ENCODE peak calls at places on chromosomes 4 and X, in eight cellular contexts. One of them, this sample, is unnamed.

GRCh38 chrX:130085551-130085986 is 24.7 kb downstream of the ELF4 start:
- DNase-seq in tibial nerve: no peak
- DNase-seq in transverse colon: no peak
- DNase-seq in IMR-90: peak
- DNase-seq in brain microvascular endothelial cell: no peak
- DNase-seq in stomach: no peak
- DNase-seq in upper lobe of right lung: no peak
- DNase-seq in dorsolateral prefrontal cortex: no peak
- DNase-seq in this sample: no peak

GRCh38 chr4:108796173-108796572 is 33.3 kb upstream of the ETNPPL start:
- DNase-seq in IMR-90: no peak
- DNase-seq in stomach: no peak
- DNase-seq in dorsolateral prefrontal cortex: no peak
- DNase-seq in upper lobe of right lung: no peak
- DNase-seq in brain microvascular endothelial cell: no peak
- DNase-seq in transverse colon: no peak
- DNase-seq in tibial nerve: no peak
- DNase-seq in this sample: no peak

GRCh38 chr4:53788011-53788410 is 196.7 kb upstream of the LNX1 start:
- DNase-seq in tibial nerve: no peak
- DNase-seq in IMR-90: no peak
- DNase-seq in brain microvascular endothelial cell: no peak
- DNase-seq in upper lobe of right lung: no peak
- DNase-seq in transverse colon: no peak
- DNase-seq in dorsolateral prefrontal cortex: no peak
- DNase-seq in stomach: no peak
- DNase-seq in this sample: no peak

GRCh38 chr4:118821590-118822293 is 14.2 kb downstream of the SEC24D start:
- DNase-seq in dorsolateral prefrontal cortex: no peak
- DNase-seq in IMR-90: no peak
- DNase-seq in transverse colon: no peak
- DNase-seq in stomach: no peak
- DNase-seq in tibial nerve: no peak
- DNase-seq in brain microvascular endothelial cell: no peak
- DNase-seq in upper lobe of right lung: no peak
- DNase-seq in this sample: no peak

GRCh38 chrX:10137516-10137915 is 19.3 kb upstream of the CLCN4 start:
- DNase-seq in dorsolateral prefrontal cortex: no peak
- DNase-seq in tibial nerve: no peak
- DNase-seq in brain microvascular endothelial cell: no peak
- DNase-seq in IMR-90: no peak
- DNase-seq in stomach: no peak
- DNase-seq in transverse colon: no peak
- DNase-seq in upper lobe of right lung: no peak
- DNase-seq in this sample: no peak

GRCh38 chr4:77172336-77172735 is 15.3 kb downstream of the CCNG2 start:
- DNase-seq in transverse colon: no peak
- DNase-seq in IMR-90: peak
- DNase-seq in stomach: no peak
- DNase-seq in tibial nerve: no peak
- DNase-seq in upper lobe of right lung: no peak
- DNase-seq in dorsolateral prefrontal cortex: no peak
- DNase-seq in brain microvascular endothelial cell: peak
- DNase-seq in this sample: peak

GRCh38 chr4:147942729-147943128 is 210.8 kb downstream of the ARHGAP10 start:
- DNase-seq in brain microvascular endothelial cell: no peak
- DNase-seq in transverse colon: no peak
- DNase-seq in IMR-90: peak
- DNase-seq in tibial nerve: no peak
- DNase-seq in upper lobe of right lung: no peak
- DNase-seq in stomach: no peak
- DNase-seq in dorsolateral prefrontal cortex: no peak
- DNase-seq in this sample: no peak

GRCh38 chr4:85756938-85757337 is 282.0 kb downstream of the ARHGAP24 start:
- DNase-seq in tibial nerve: no peak
- DNase-seq in upper lobe of right lung: no peak
- DNase-seq in stomach: no peak
- DNase-seq in transverse colon: no peak
- DNase-seq in dorsolateral prefrontal cortex: no peak
- DNase-seq in IMR-90: peak
- DNase-seq in brain microvascular endothelial cell: peak
- DNase-seq in this sample: no peak

DNA sequence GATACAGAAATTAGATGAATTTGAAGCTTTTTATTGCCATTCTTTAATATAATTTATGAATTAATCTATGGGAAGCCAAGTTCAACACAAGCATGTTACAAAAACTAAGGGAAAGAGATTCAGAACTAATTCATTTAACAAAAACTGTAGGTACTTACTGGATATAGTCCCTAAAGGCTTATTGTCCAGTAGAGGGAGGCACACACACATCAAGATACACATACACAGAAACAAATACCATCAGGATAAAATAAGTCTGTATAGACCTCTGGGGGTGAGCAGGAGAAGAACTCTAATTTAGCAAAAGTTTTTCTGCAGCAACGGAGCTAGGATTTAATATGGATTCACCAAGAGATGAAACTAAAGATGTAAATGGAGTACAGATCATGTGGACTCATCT is 83.0 kb upstream of the IL13RA1 start:
- DNase-seq in transverse colon: no peak
- DNase-seq in brain microvascular endothelial cell: peak
- DNase-seq in upper lobe of right lung: no peak
- DNase-seq in tibial nerve: no peak
- DNase-seq in stomach: no peak
- DNase-seq in IMR-90: peak
- DNase-seq in dorsolateral prefrontal cortex: no peak
- DNase-seq in this sample: no peak
- TF ChIP-seq CTCF in transverse colon: peak
- TF ChIP-seq CTCF in brain microvascular endothelial cell: peak
- TF ChIP-seq CTCF in upper lobe of right lung: peak
- TF ChIP-seq CTCF in tibial nerve: peak
- TF ChIP-seq CTCF in stomach: peak
- TF ChIP-seq CTCF in IMR-90: peak
- TF ChIP-seq CTCF in dorsolateral prefrontal cortex: peak
- TF ChIP-seq CTCF in this sample: peak

GRCh38 chrX:40094900-40095587 is 2.7 kb downstream of the BCOR start:
- DNase-seq in brain microvascular endothelial cell: no peak
- DNase-seq in IMR-90: no peak
- DNase-seq in transverse colon: no peak
- DNase-seq in upper lobe of right lung: no peak
- DNase-seq in stomach: no peak
- DNase-seq in dorsolateral prefrontal cortex: no peak
- DNase-seq in tibial nerve: no peak
- DNase-seq in this sample: no peak

GRCh38 chrX:40097492-40098263 is at the start of gene BCOR:
- DNase-seq in dorsolateral prefrontal cortex: no peak
- DNase-seq in upper lobe of right lung: peak
- DNase-seq in brain microvascular endothelial cell: no peak
- DNase-seq in tibial nerve: peak
- DNase-seq in stomach: peak
- DNase-seq in IMR-90: peak
- DNase-seq in transverse colon: peak
- DNase-seq in this sample: no peak

GRCh38 chrX:40095588-40096394 is 2.0 kb downstream of the BCOR start:
- DNase-seq in dorsolateral prefrontal cortex: no peak
- DNase-seq in tibial nerve: no peak
- DNase-seq in IMR-90: no peak
- DNase-seq in brain microvascular endothelial cell: no peak
- DNase-seq in transverse colon: no peak
- DNase-seq in upper lobe of right lung: peak
- DNase-seq in stomach: no peak
- DNase-seq in this sample: no peak

GRCh38 chrX:40097101-40097491 is 662 bp downstream of the BCOR start:
- DNase-seq in upper lobe of right lung: peak
- DNase-seq in stomach: no peak
- DNase-seq in tibial nerve: no peak
- DNase-seq in dorsolateral prefrontal cortex: no peak
- DNase-seq in IMR-90: no peak
- DNase-seq in brain microvascular endothelial cell: no peak
- DNase-seq in transverse colon: no peak
- DNase-seq in this sample: no peak

DNA sequence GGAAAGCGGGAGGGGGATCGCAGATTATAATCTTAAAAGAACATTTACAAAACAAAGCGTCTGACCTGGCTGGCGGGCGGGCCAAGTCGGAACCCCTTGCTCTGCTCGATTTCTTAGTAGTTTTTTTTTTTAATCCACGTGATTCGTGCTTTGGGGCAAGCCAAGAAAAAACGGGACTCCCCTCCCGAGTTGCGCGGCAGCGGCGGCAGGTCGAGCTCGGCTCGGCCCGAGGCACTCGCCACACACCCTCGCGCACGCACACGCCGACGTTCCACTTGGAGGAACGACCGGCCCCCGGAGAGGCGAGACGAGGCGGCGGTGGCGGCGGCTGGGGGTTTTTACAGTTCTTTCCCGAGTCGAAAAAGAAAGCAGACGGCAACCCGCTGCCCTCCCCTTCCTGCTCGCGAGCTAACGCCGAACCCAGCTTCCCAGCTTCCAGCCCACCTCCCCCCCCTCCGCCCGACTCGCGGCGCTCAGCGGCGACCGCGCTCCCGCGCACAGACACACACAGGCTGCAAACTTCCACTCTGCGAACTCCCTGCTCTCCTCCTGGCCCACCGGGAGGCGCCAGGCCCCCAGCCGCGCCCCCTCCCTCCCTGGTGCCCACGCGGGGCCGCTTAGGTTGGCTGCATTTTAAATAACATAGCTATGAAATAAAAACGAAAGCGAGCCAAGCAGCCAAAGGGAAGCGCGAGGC is 1.2 kb downstream of the BCOR start:
- DNase-seq in IMR-90: peak
- DNase-seq in transverse colon: peak
- DNase-seq in brain microvascular endothelial cell: no peak
- DNase-seq in tibial nerve: no peak
- DNase-seq in stomach: no peak
- DNase-seq in upper lobe of right lung: peak
- DNase-seq in dorsolateral prefrontal cortex: no peak
- DNase-seq in this sample: no peak
- H3K27ac ChIP-seq in IMR-90: peak
- H3K27ac ChIP-seq in transverse colon: peak
- H3K27ac ChIP-seq in brain microvascular endothelial cell: peak
- H3K27ac ChIP-seq in tibial nerve: peak
- H3K27ac ChIP-seq in stomach: peak
- H3K27ac ChIP-seq in upper lobe of right lung: peak
- H3K27ac ChIP-seq in dorsolateral prefrontal cortex: peak
- H3K27ac ChIP-seq in this sample: peak

GRCh38 chrX:115018040-115018647 is 728 bp upstream of the IL13RA2 start:
- DNase-seq in IMR-90: no peak
- DNase-seq in dorsolateral prefrontal cortex: no peak
- DNase-seq in tibial nerve: no peak
- DNase-seq in transverse colon: no peak
- DNase-seq in brain microvascular endothelial cell: no peak
- DNase-seq in upper lobe of right lung: no peak
- DNase-seq in stomach: no peak
- DNase-seq in this sample: no peak
- TF ChIP-seq CTCF in IMR-90: peak
- TF ChIP-seq CTCF in dorsolateral prefrontal cortex: peak
- TF ChIP-seq CTCF in tibial nerve: no peak
- TF ChIP-seq CTCF in transverse colon: no peak
- TF ChIP-seq CTCF in brain microvascular endothelial cell: peak
- TF ChIP-seq CTCF in upper lobe of right lung: peak
- TF ChIP-seq CTCF in stomach: no peak
- TF ChIP-seq CTCF in this sample: no peak

GRCh38 chrX:120365968-120366367 is 4.1 kb downstream of the ATP1B4 start:
- DNase-seq in transverse colon: no peak
- DNase-seq in IMR-90: no peak
- DNase-seq in dorsolateral prefrontal cortex: no peak
- DNase-seq in upper lobe of right lung: no peak
- DNase-seq in brain microvascular endothelial cell: no peak
- DNase-seq in tibial nerve: no peak
- DNase-seq in stomach: no peak
- DNase-seq in this sample: no peak

GRCh38 chrX:120372667-120373370 is 10.9 kb downstream of the ATP1B4 start:
- DNase-seq in brain microvascular endothelial cell: no peak
- DNase-seq in dorsolateral prefrontal cortex: no peak
- DNase-seq in tibial nerve: peak
- DNase-seq in transverse colon: no peak
- DNase-seq in stomach: no peak
- DNase-seq in IMR-90: no peak
- DNase-seq in upper lobe of right lung: no peak
- DNase-seq in this sample: no peak

GRCh38 chrX:120366794-120367193 is 4.9 kb downstream of the ATP1B4 start:
- DNase-seq in stomach: no peak
- DNase-seq in brain microvascular endothelial cell: no peak
- DNase-seq in dorsolateral prefrontal cortex: no peak
- DNase-seq in IMR-90: no peak
- DNase-seq in transverse colon: no peak
- DNase-seq in upper lobe of right lung: no peak
- DNase-seq in tibial nerve: no peak
- DNase-seq in this sample: no peak

GRCh38 chrX:120365320-120365719 is 3.4 kb downstream of the ATP1B4 start:
- DNase-seq in brain microvascular endothelial cell: no peak
- DNase-seq in transverse colon: peak
- DNase-seq in dorsolateral prefrontal cortex: no peak
- DNase-seq in stomach: peak
- DNase-seq in upper lobe of right lung: peak
- DNase-seq in tibial nerve: no peak
- DNase-seq in IMR-90: no peak
- DNase-seq in this sample: no peak

DNA sequence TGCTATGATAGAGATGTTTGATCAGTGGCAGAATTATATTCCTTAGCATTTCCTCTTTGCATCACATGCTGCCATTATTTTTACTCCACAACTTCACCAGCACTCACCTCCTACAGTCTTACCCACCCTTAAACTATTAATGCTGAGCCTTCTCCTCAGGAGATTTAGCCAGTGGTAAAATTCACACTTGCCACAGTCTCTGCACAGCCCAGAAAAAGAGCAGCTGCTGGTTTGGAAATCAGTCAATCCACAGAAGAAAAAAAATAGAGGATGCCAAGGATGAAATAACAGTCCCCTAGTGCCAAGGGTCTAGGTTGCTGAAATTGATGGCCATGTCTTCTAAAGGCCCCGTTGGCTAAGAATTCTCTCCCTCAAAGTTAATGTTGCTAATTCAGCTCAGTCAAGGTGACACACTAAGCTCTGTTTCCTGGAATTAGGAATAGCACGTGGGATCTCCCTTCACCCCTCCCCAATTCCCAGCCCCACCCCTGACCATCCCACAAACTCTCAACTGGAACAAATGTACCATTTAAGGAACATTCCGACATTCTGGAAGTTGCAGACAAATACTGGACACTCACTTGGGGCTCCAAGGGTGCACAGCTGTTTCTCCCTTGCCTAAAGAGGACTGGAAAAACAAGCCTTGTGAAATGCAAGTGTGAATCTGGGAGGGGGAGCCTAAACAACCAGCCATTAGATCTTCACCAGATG is 5.7 kb downstream of the ATP1B4 start:
- DNase-seq in upper lobe of right lung: no peak
- DNase-seq in dorsolateral prefrontal cortex: no peak
- DNase-seq in IMR-90: no peak
- DNase-seq in tibial nerve: no peak
- DNase-seq in transverse colon: no peak
- DNase-seq in brain microvascular endothelial cell: no peak
- DNase-seq in stomach: no peak
- DNase-seq in this sample: no peak
- H3K27ac ChIP-seq in upper lobe of right lung: no peak
- H3K27ac ChIP-seq in dorsolateral prefrontal cortex: no peak
- H3K27ac ChIP-seq in IMR-90: no peak
- H3K27ac ChIP-seq in tibial nerve: no peak
- H3K27ac ChIP-seq in transverse colon: no peak
- H3K27ac ChIP-seq in brain microvascular endothelial cell: no peak
- H3K27ac ChIP-seq in stomach: no peak
- H3K27ac ChIP-seq in this sample: no peak

GRCh38 chrX:41759817-41760216 is 35.8 kb downstream of the GPR82 start:
- DNase-seq in brain microvascular endothelial cell: peak
- DNase-seq in upper lobe of right lung: no peak
- DNase-seq in transverse colon: no peak
- DNase-seq in tibial nerve: no peak
- DNase-seq in IMR-90: peak
- DNase-seq in dorsolateral prefrontal cortex: no peak
- DNase-seq in stomach: no peak
- DNase-seq in this sample: no peak
- TF ChIP-seq CTCF in brain microvascular endothelial cell: peak
- TF ChIP-seq CTCF in upper lobe of right lung: peak
- TF ChIP-seq CTCF in transverse colon: peak
- TF ChIP-seq CTCF in tibial nerve: peak
- TF ChIP-seq CTCF in IMR-90: peak
- TF ChIP-seq CTCF in dorsolateral prefrontal cortex: peak
- TF ChIP-seq CTCF in stomach: peak
- TF ChIP-seq CTCF in this sample: peak

This sample was measured in AG04450.